ENCODE peak calls at places on chromosome 21, in nine cellular contexts. G is GM12865, W is WTC11, S is neural progenitor cell, Z is A549, K is brain microvascular endothelial cell, O is choroid plexus epithelial cell, D is HFFc6, E is right atrium auricular region. I is an unnamed sample.

GRCh38 chr21:42541174-42541573 is 27.5 kb downstream of the SLC37A1 start:
- DNase-seq in G (no peak), W (no peak), O (no peak), D (no peak), Z (no peak), S (no peak), E (no peak), K (no peak), I (no peak)

GRCh38 chr21:26766826-26767325 is 78.3 kb downstream of the ADAMTS1 start:
- DNase-seq in K (no peak), G (no peak), E (no peak), S (no peak), O (no peak), W (no peak), D (no peak), Z (no peak), I (no peak)

GRCh38 chr21:42429856-42430255 is 26.2 kb downstream of the UBASH3A start:
- DNase-seq in G (no peak), D (no peak), Z (no peak), E (no peak), K (no peak), O (no peak), S (peak), W (peak), I (no peak)

GRCh38 chr21:46109251-46110221 is 11.6 kb downstream of the COL6A2 start:
- DNase-seq in K (no peak), E (peak), D (no peak), G (no peak), W (no peak), O (no peak), S (no peak), Z (no peak), I (peak)

GRCh38 chr21:36551731-36552457 is 72.0 kb upstream of the CLDN14 start:
- DNase-seq in G (no peak), W (no peak), E (no peak), K (no peak), O (peak), S (no peak), Z (no peak), D (peak), I (peak)

GRCh38 chr21:44548381-44548780 is 2.9 kb downstream of the KRTAP10-2 start:
- DNase-seq in W (no peak), K (no peak), S (no peak), Z (no peak), G (no peak), E (peak), O (no peak), D (no peak), I (no peak)

GRCh38 chr21:36463204-36463603 is 16.7 kb downstream of the CLDN14 start:
- DNase-seq in D (no peak), E (no peak), Z (no peak), S (no peak), W (no peak), O (no peak), G (no peak), K (no peak), I (no peak)

GRCh38 chr21:26405735-26406361 is 167.2 kb downstream of the CYYR1 start:
- DNase-seq in O (peak), S (peak), W (no peak), K (peak), Z (peak), D (peak), G (peak), E (no peak), I (no peak)

GRCh38 chr21:36694041-36694515 is 4.8 kb upstream of the SIM2 start:
- DNase-seq in W (no peak), E (no peak), K (no peak), S (peak), O (no peak), G (no peak), D (no peak), Z (no peak), I (no peak)

GRCh38 chr21:35635261-35635660 is 425.1 kb downstream of the SETD4 start:
- DNase-seq in D (peak), Z (peak), K (peak), E (no peak), W (no peak), O (peak), S (no peak), G (no peak), I (no peak)

GRCh38 chr21:38993561-38993960 is 187.8 kb downstream of the ETS2 start:
- DNase-seq in Z (peak), S (no peak), D (peak), E (peak), O (peak), W (no peak), G (no peak), K (peak), I (no peak)

GRCh38 chr21:42632771-42633690 is 20.4 kb upstream of the PDE9A start:
- DNase-seq in D (no peak), K (no peak), G (no peak), S (no peak), E (no peak), Z (no peak), O (no peak), W (no peak), I (no peak)

GRCh38 chr21:29258626-29259335 is 39.9 kb upstream of the BACH1 start:
- DNase-seq in G (no peak), W (no peak), S (no peak), K (peak), E (no peak), Z (peak), D (peak), O (peak), I (no peak)

GRCh38 chr21:44952929-44953627 is 13.2 kb downstream of the SLX9 start:
- DNase-seq in K (no peak), D (no peak), W (no peak), G (no peak), Z (no peak), S (no peak), O (no peak), E (no peak), I (no peak)

GRCh38 chr21:42148584-42148983 is 70.4 kb upstream of the ABCG1 start:
- DNase-seq in W (no peak), O (no peak), S (no peak), Z (no peak), D (no peak), G (no peak), K (no peak), E (no peak), I (no peak)

GRCh38 chr21:33327792-33328433 is 3.1 kb downstream of the IFNAR1 start:
- DNase-seq in G (no peak), S (no peak), O (no peak), W (no peak), E (no peak), K (no peak), Z (no peak), D (no peak), I (no peak)

GRCh38 chr21:45220106-45220505 is 67.6 kb downstream of the POFUT2 start:
- DNase-seq in Z (no peak), O (peak), D (no peak), S (no peak), G (no peak), K (no peak), E (no peak), W (no peak), I (peak)

GRCh38 chr21:45590246-45590725 is 48.0 kb upstream of the SLC19A1 start:
- DNase-seq in O (peak), Z (peak), K (no peak), G (peak), S (peak), W (peak), D (no peak), E (no peak), I (no peak)

GRCh38 chr21:27134513-27134912 is 167.6 kb upstream of the ADAMTS5 start:
- DNase-seq in S (no peak), O (peak), G (no peak), Z (no peak), K (no peak), D (no peak), E (no peak), W (no peak), I (no peak)

GRCh38 chr21:44614961-44615391 is 3.1 kb downstream of the KRTAP10-8 start:
- DNase-seq in G (no peak), O (no peak), D (no peak), Z (no peak), W (no peak), E (peak), K (no peak), S (no peak), I (peak)

GRCh38 chr21:36250423-36251075 is 69.4 kb upstream of the MORC3 start:
- DNase-seq in W (peak), K (no peak), E (no peak), S (peak), O (no peak), Z (no peak), D (no peak), G (no peak), I (no peak)

GRCh38 chr21:45790427-45790826 is 146.9 kb downstream of the PCBP3 start:
- DNase-seq in E (no peak), D (no peak), O (no peak), S (no peak), W (no peak), G (no peak), K (no peak), Z (no peak), I (no peak)

GRCh38 chr21:35468991-35469390 is 419.9 kb upstream of the RUNX1 start:
- DNase-seq in O (no peak), W (no peak), G (no peak), K (no peak), E (no peak), Z (no peak), S (no peak), D (no peak), I (no peak)

GRCh38 chr21:26842300-26842699 is 2.9 kb downstream of the ADAMTS1 start:
- DNase-seq in S (no peak), G (no peak), W (no peak), Z (no peak), O (peak), K (peak), E (no peak), D (peak), I (no peak)

GRCh38 chr21:29647353-29647781 is 292.4 kb downstream of the GRIK1 start:
- DNase-seq in E (no peak), S (no peak), G (no peak), W (no peak), O (peak), D (no peak), K (peak), Z (no peak), I (no peak)

GRCh38 chr21:33266050-33266783 is at the start of gene IL10RB:
- DNase-seq in Z (peak), S (peak), D (no peak), G (peak), W (peak), K (peak), O (peak), E (peak), I (peak)

GRCh38 chr21:39384674-39385298 is 35.9 kb upstream of the HMGN1 start:
- DNase-seq in E (no peak), Z (no peak), G (no peak), K (peak), D (peak), W (no peak), O (peak), S (no peak), I (no peak)

GRCh38 chr21:44785620-44786344 is 15.8 kb downstream of the UBE2G2 start:
- DNase-seq in S (no peak), Z (no peak), E (no peak), D (no peak), W (no peak), G (no peak), O (peak), K (no peak), I (no peak)

GRCh38 chr21:44814498-44815023 is 3.3 kb downstream of the SUMO3 start:
- DNase-seq in O (no peak), E (no peak), D (no peak), K (no peak), Z (no peak), S (no peak), W (no peak), G (no peak), I (no peak)

GRCh38 chr21:25999935-26000582 is 170.5 kb downstream of the APP start:
- DNase-seq in K (no peak), O (no peak), G (peak), S (peak), D (no peak), W (no peak), Z (no peak), E (no peak), I (no peak)

GRCh38 chr21:29520146-29520545 is 221.4 kb downstream of the BACH1 start:
- DNase-seq in G (no peak), K (no peak), O (no peak), S (no peak), E (no peak), D (no peak), W (no peak), Z (no peak), I (no peak)

DNA sequence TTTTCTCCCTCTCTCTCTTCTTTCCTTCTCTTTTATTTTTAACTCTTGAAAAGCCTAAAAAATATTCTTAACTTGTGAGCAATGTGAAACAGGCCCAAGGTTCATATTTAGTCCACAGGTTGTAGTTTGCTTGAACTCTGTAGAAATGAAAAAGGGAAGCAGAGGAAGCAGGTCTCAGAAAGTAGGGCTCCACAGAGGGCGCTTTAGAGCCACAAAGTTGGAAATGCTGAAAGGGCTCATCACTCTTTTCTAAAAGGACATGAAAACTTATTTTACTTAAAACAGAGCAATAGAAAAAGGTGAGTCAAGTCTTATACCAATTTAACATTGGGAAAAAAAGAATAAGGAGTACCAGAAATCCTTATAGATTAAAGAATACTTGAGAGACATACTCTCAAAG is 247.0 kb downstream of the USP25 start:
- DNase-seq in S (peak), Z (peak), E (no peak), G (no peak), K (no peak), W (peak), D (no peak), O (peak), I (no peak)
- TF ChIP-seq CTCF in S (peak), Z (peak), E (no peak), G (no peak), K (peak), W (no peak), D (peak), O (peak), I (peak)

DNA sequence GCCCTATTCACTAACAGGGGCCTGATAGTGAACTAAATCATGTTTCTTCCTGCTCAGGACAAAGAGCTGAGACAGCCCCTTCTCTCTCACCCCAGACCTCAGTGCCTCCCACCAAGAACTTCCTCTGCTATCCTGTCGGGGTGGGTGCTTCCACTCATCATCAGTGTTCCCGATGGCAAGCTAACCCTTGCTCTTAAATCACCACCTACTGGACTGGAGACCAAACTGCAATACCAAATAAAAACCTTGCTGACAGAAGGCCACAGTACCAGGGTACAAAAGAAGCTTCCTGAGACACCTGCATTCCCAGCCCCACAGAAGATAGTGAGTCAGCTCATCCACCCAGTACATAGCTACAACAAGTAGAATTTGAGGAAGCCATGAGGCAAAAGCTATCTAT is 799.5 kb downstream of the LTN1 start:
- DNase-seq in G (no peak), S (no peak), E (no peak), D (no peak), W (peak), Z (no peak), K (no peak), O (peak), I (no peak)
- TF ChIP-seq CTCF in G (no peak), S (peak), E (no peak), D (peak), W (no peak), Z (no peak), K (peak), O (peak), I (no peak)

GRCh38 chr21:37874481-37874880 is 41.8 kb downstream of the KCNJ6 start:
- DNase-seq in E (no peak), K (no peak), O (no peak), G (no peak), S (no peak), Z (no peak), D (no peak), W (no peak), I (no peak)

GRCh38 chr21:37871121-37871862 is 45.0 kb downstream of the KCNJ6 start:
- DNase-seq in S (no peak), D (peak), E (no peak), G (no peak), Z (peak), O (peak), W (no peak), K (peak), I (no peak)

GRCh38 chr21:37870229-37870628 is 46.0 kb downstream of the KCNJ6 start:
- DNase-seq in D (no peak), G (no peak), S (no peak), K (no peak), O (no peak), W (no peak), E (no peak), Z (no peak), I (no peak)

GRCh38 chr21:37874904-37875780 is 41.1 kb downstream of the KCNJ6 start:
- DNase-seq in S (no peak), E (no peak), K (no peak), W (no peak), O (no peak), Z (no peak), D (no peak), G (peak), I (no peak)

GRCh38 chr21:37873655-37874054 is 42.6 kb downstream of the KCNJ6 start:
- DNase-seq in S (no peak), Z (peak), O (peak), E (no peak), D (peak), K (no peak), G (no peak), W (no peak), I (no peak)
- TF ChIP-seq CTCF in S (peak), Z (no peak), O (peak), E (no peak), D (peak), K (peak), G (no peak), W (no peak), I (peak)

GRCh38 chr21:31213787-31214186 is 130.3 kb downstream of the TIAM1 start:
- DNase-seq in K (no peak), E (no peak), W (no peak), D (no peak), O (no peak), Z (no peak), G (no peak), S (no peak), I (no peak)
- TF ChIP-seq CTCF in K (no peak), E (no peak), W (no peak), D (no peak), O (peak), Z (no peak), G (no peak), S (no peak), I (peak)